ENCODE peak calls at places on chromosomes 1 and 21, in eight cellular contexts. T is kidney epithelial cell, L is astrocyte of the spinal cord, N is WTC11, Y is endothelial cell, U is AG10803, G is cardiac fibroblast, M is fibroblast of the aortic adventitia. W is an unnamed sample.
A peak's percentile ranks its signal among the peaks of the same experiment; 100 is the strongest.

GRCh38 chr1:233843523-233844204 is 60.8 kb upstream of the SLC35F3 start:
- DNase-seq in T (peak; percentile 38), L (peak; percentile 54), N (no peak), Y (no peak), U (no peak), G (no peak), M (no peak), W (no peak)

GRCh38 chr1:172863031-172863430 is 187.7 kb downstream of the TNFSF18 start:
- DNase-seq in T (no peak), L (no peak), N (no peak), Y (no peak), U (no peak), G (no peak), M (no peak), W (no peak)

GRCh38 chr1:205054013-205054412 is 11.0 kb downstream of the CNTN2 start:
- DNase-seq in T (no peak), L (no peak), N (no peak), Y (no peak), U (no peak), G (no peak), M (no peak), W (no peak)

GRCh38 chr1:229342902-229343587 is at the start of gene CCSAP:
- DNase-seq in T (no peak), L (peak; percentile 32), N (peak; percentile 51), Y (no peak), U (peak; percentile 47), G (peak; percentile 39), M (peak; percentile 29), W (peak; percentile 47)

GRCh38 chr1:9059944-9060744 is 9.3 kb downstream of the SLC2A5 start:
- DNase-seq in T (no peak), L (no peak), N (no peak), Y (no peak), U (no peak), G (no peak), M (no peak), W (no peak)

GRCh38 chr1:23594927-23595353 is 35.6 kb upstream of the ID3 start:
- DNase-seq in T (no peak), L (no peak), N (no peak), Y (no peak), U (no peak), G (no peak), M (no peak), W (no peak)

GRCh38 chr1:46300673-46301405 is 2.6 kb downstream of the LRRC41 start:
- DNase-seq in T (no peak), L (peak; percentile 48), N (no peak), Y (no peak), U (peak; percentile 41), G (peak; percentile 61), M (peak; percentile 63), W (no peak)

GRCh38 chr1:35808376-35809155 is 750 bp downstream of the AGO4 start:
- DNase-seq in T (no peak), L (peak; percentile 19), N (peak; percentile 38), Y (peak; percentile 31), U (peak; percentile 21), G (peak; percentile 25), M (peak; percentile 25), W (no peak)

GRCh38 chr1:84719477-84720274 is 29.4 kb upstream of the SSX2IP start:
- DNase-seq in T (no peak), L (no peak), N (no peak), Y (no peak), U (peak; percentile 57), G (peak; percentile 35), M (peak; percentile 64), W (no peak)

GRCh38 chr1:198598796-198599321 is 40.0 kb upstream of the PTPRC start:
- DNase-seq in T (peak; percentile 87), L (no peak), N (no peak), Y (no peak), U (no peak), G (no peak), M (no peak), W (no peak)

GRCh38 chr1:226711976-226712778 is 26.9 kb downstream of the ITPKB start:
- DNase-seq in T (no peak), L (no peak), N (no peak), Y (no peak), U (no peak), G (no peak), M (no peak), W (no peak)

GRCh38 chr1:99599678-99600175 is 46.2 kb upstream of the PALMD start:
- DNase-seq in T (peak; percentile 69), L (peak; percentile 96), N (no peak), Y (no peak), U (peak; percentile 91), G (peak; percentile 92), M (peak; percentile 92), W (no peak)

GRCh38 chr1:65420590-65421340 is at the start of the genes LEPR and LEPROT:
- DNase-seq in T (peak; percentile 55), L (peak; percentile 67), N (no peak), Y (no peak), U (no peak), G (no peak), M (no peak), W (no peak)

GRCh38 chr1:44460107-44460885 is 55.2 kb downstream of the RNF220 start:
- DNase-seq in T (no peak), L (no peak), N (no peak), Y (no peak), U (no peak), G (no peak), M (no peak), W (no peak)

GRCh38 chr1:55143686-55144085 is 71.5 kb downstream of the USP24 start:
- DNase-seq in T (no peak), L (no peak), N (peak; percentile 47), Y (no peak), U (no peak), G (no peak), M (no peak), W (no peak)

GRCh38 chr1:53075206-53075605 is 13.2 kb downstream of the PODN start:
- DNase-seq in T (no peak), L (no peak), N (peak; percentile 5), Y (no peak), U (no peak), G (no peak), M (no peak), W (no peak)

GRCh38 chr21:41295721-41296254 is 20.8 kb upstream of the FAM3B start:
- DNase-seq in T (no peak), L (no peak), N (no peak), Y (no peak), U (no peak), G (no peak), M (no peak), W (no peak)

GRCh38 chr1:108041360-108042143 is 76.6 kb upstream of the VAV3 start:
- DNase-seq in T (no peak), L (no peak), N (no peak), Y (no peak), U (no peak), G (peak; percentile 46), M (peak; percentile 45), W (no peak)

GRCh38 chr1:51981555-51981954 is 8.9 kb downstream of the RAB3B start:
- DNase-seq in T (no peak), L (no peak), N (no peak), Y (no peak), U (no peak), G (no peak), M (no peak), W (no peak)

GRCh38 chr21:28872218-28872617 is 120.5 kb downstream of the LTN1 start:
- DNase-seq in T (no peak), L (no peak), N (no peak), Y (no peak), U (peak; percentile 29), G (no peak), M (no peak), W (no peak)
- TF ChIP-seq CTCF in T (no peak), L (no peak), N (no peak), Y (no peak), U (no peak), G (no peak), M (no peak), W (no peak)

GRCh38 chr1:11273595-11274234 is 717 bp downstream of the UBIAD1 start:
- DNase-seq in T (no peak), L (no peak), N (no peak), Y (no peak), U (no peak), G (no peak), M (no peak), W (no peak)
- TF ChIP-seq CTCF in T (no peak), L (no peak), N (no peak), Y (no peak), U (no peak), G (no peak), M (no peak), W (no peak)

DNA sequence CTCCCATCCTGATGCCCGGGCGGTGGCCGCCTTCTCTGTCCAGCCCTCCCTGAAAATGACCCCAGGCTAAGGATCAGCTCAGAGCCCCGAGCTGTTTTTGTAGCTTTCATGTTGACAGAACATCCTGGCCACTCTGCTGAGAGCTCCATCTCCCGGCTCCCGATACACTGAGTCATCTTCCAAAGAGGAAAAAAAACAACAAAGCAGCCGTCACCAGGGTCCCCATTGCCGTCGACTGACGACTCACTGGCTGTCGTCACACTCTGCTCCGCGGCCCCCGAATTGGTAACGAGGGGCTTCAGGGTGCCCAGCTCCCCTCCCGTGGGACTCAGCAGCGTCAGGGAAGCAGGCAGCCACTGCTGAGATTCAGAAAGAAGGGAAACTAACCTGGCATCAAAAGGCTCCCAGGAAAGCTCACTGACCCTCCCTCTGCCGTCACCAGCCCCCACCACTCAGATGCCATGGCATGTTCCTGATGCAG is 67.2 kb downstream of the CD46 start:
- DNase-seq in T (no peak), L (peak; percentile 69), N (no peak), Y (no peak), U (peak; percentile 51), G (peak; percentile 54), M (peak; percentile 45), W (no peak)
- TF ChIP-seq CTCF in T (no peak), L (no peak), N (no peak), Y (no peak), U (no peak), G (no peak), M (no peak), W (no peak)

GRCh38 chr21:36917487-36918158 is 48.8 kb downstream of the HLCS start:
- DNase-seq in T (no peak), L (peak; percentile 68), N (peak; percentile 43), Y (peak; percentile 19), U (peak; percentile 40), G (peak; percentile 73), M (peak; percentile 72), W (no peak)
- TF ChIP-seq CTCF in T (peak; percentile 80), L (peak; percentile 85), N (peak; percentile 14), Y (peak; percentile 29), U (peak; percentile 67), G (peak; percentile 83), M (peak; percentile 83), W (peak; percentile 48)

GRCh38 chr21:14755086-14755485 is 209.0 kb upstream of the SAMSN1 start:
- DNase-seq in T (no peak), L (no peak), N (no peak), Y (no peak), U (no peak), G (no peak), M (no peak), W (no peak)

GRCh38 chr21:14759285-14759684 is 213.2 kb upstream of the SAMSN1 start:
- DNase-seq in T (no peak), L (no peak), N (no peak), Y (no peak), U (no peak), G (no peak), M (no peak), W (no peak)

GRCh38 chr21:14757533-14758327 is 211.6 kb upstream of the SAMSN1 start:
- DNase-seq in T (no peak), L (no peak), N (no peak), Y (no peak), U (no peak), G (no peak), M (no peak), W (no peak)

GRCh38 chr21:14762309-14762708 is 216.2 kb upstream of the SAMSN1 start:
- DNase-seq in T (no peak), L (no peak), N (no peak), Y (no peak), U (no peak), G (no peak), M (no peak), W (no peak)

GRCh38 chr21:14758849-14759248 is 212.7 kb upstream of the SAMSN1 start:
- DNase-seq in T (no peak), L (no peak), N (no peak), Y (no peak), U (no peak), G (no peak), M (no peak), W (no peak)
- TF ChIP-seq CTCF in T (no peak), L (no peak), N (no peak), Y (no peak), U (no peak), G (no peak), M (no peak), W (no peak)

W was measured in D721Med.